ENCODE peak calls at places on chromosomes 3 and 15, in nine cellular contexts. I is fibroblast of villous mesenchyme, K is pancreas, E is hepatocyte, O is nephron progenitor cell, X is A549, M is right lobe of liver, B is lower lobe of right lung, N is heart left ventricle. Y is an unnamed sample.

GRCh38 chr3:154954750-154955149 is 125.4 kb upstream of the MME start:
- DNase-seq in I (peak), N (no peak), E (peak), K (no peak), O (no peak), B (no peak), M (no peak), X (peak), Y (no peak)

GRCh38 chr15:89150762-89151305 is 62.6 kb downstream of the ABHD2 start:
- DNase-seq in M (no peak), O (no peak), N (no peak), I (no peak), K (peak), B (no peak), E (no peak), X (no peak), Y (no peak)

GRCh38 chr3:64266065-64266874 is 41.0 kb upstream of the PRICKLE2 start:
- DNase-seq in K (no peak), I (peak), B (no peak), E (peak), X (peak), N (no peak), O (no peak), M (no peak), Y (no peak)

GRCh38 chr3:97232635-97233034 is 418.2 kb downstream of the EPHA6 start:
- DNase-seq in E (peak), K (no peak), I (peak), N (no peak), B (no peak), O (no peak), M (no peak), X (no peak), Y (no peak)

GRCh38 chr15:23035964-23036566 is 3.3 kb downstream of the TUBGCP5 start:
- DNase-seq in K (peak), O (peak), I (peak), N (no peak), M (no peak), B (no peak), X (peak), E (peak), Y (no peak)

GRCh38 chr3:141618511-141618910 is 119.6 kb upstream of the RNF7 start:
- DNase-seq in B (no peak), O (no peak), K (no peak), M (no peak), N (no peak), X (no peak), E (peak), I (no peak), Y (no peak)

GRCh38 chr3:48023377-48023776 is 7.2 kb upstream of the MAP4 start:
- DNase-seq in E (no peak), O (no peak), N (no peak), M (no peak), I (peak), K (no peak), X (no peak), B (no peak), Y (no peak)

GRCh38 chr3:13853978-13854296 is 25.9 kb downstream of the WNT7A start:
- DNase-seq in M (no peak), E (peak), X (no peak), O (no peak), I (no peak), K (no peak), B (no peak), N (no peak), Y (no peak)

GRCh38 chr3:16245613-16246012 is 19.1 kb downstream of the DPH3 start:
- DNase-seq in O (no peak), E (no peak), K (no peak), B (no peak), X (no peak), M (no peak), N (no peak), I (no peak), Y (no peak)

GRCh38 chr3:51967384-51968174 is at the start of gene PCBP4:
- DNase-seq in X (no peak), I (peak), N (peak), K (peak), E (peak), B (peak), M (no peak), O (peak), Y (peak)

DNA sequence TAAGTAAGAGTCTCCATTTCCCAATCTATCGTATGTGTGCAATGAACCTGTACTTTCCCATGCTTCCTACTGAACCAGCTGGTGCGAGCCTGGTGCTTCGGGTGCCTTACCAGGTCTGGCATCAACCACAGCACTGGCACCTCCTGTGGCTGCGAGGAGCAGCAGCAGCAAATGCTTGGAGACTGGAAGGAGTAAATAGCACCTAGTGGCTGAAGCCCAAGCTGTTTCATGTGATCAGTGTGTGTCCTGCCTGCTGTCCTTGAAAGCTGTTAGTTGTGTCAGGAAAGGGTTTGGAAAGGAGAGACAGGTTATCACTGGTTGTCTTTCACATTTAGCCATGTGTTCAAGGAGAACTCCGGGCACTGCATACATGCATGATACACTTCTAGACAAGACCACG is 31.8 kb downstream of the PCOLCE2 start:
- DNase-seq in N (no peak), O (no peak), K (peak), I (no peak), M (peak), X (peak), E (peak), B (no peak), Y (no peak)
- TF ChIP-seq CTCF in N (peak), O (no peak), K (no peak), I (peak), M (peak), X (peak), E (no peak), B (no peak), Y (no peak)

DNA sequence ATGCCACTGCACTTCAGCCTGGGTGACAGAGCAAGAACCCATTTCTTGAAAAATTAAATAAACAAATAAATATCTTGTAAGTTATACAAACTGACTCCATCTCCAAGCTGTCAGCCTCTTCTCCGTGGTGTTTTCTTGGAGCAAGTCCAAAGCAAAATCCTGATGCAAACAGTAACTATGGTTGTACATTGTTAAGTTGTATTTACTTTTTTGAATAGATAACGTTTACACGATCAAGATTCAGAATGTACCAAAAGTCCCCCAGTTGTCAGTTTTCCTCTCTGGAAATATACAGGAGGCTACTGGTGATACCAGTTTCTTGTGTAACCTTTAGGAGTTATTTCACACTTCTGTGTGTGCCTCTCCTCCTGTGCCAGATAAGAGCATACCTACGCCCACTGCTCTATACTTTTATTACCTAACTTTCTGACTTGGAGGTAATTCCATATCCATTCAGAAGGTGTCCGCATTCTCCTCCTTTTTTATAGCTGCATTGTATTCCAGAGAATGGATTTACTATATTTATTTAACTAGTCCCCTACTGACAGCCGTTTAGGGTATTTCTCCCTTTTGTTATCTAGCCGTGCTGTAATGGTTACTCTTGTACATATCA is 14.2 kb downstream of the CMTM7 start:
- DNase-seq in E (no peak), B (no peak), I (no peak), N (no peak), O (no peak), X (no peak), K (no peak), M (no peak), Y (no peak)
- TF ChIP-seq CTCF in E (no peak), B (no peak), I (no peak), N (no peak), O (no peak), X (no peak), K (no peak), M (no peak), Y (no peak)

DNA sequence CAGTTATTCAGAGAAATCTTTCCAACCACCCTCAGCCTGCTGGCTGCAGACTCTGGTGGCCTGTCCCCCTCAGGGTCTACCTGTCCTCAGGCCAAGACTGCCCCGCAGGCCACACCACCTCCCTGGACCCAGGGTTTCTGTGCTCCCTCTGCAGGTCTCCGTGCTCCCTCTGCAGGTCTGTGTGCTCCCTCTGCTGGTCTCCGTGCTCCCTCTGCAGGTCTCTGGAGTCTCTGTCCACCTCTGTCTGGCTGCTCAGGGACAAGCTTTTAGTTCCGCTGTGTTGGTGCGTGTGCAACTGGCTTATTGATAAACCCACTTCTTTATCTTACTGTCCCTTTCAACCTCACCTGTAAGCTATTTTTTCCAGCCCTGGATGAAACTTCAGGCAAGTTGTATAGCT is 30.1 kb downstream of the BDH1 start:
- DNase-seq in M (no peak), I (peak), K (no peak), N (no peak), B (no peak), O (no peak), E (no peak), X (peak), Y (no peak)
- TF ChIP-seq CTCF in M (no peak), I (peak), K (no peak), N (no peak), B (no peak), O (no peak), E (peak), X (peak), Y (no peak)

GRCh38 chr3:47010050-47010712 is 30.7 kb downstream of the NBEAL2 start:
- DNase-seq in K (peak), M (no peak), X (no peak), I (no peak), N (peak), E (no peak), B (no peak), O (no peak), Y (peak)
- TF ChIP-seq CTCF in K (no peak), M (no peak), X (no peak), I (no peak), N (no peak), E (peak), B (no peak), O (no peak), Y (no peak)